ENCODE peak calls at places on chromosomes 7 and 10, in eight cellular contexts. F is amniotic stem cell; K is activated naive CD8-positive, alpha-beta T cell treated with anti-CD3 and anti-CD28 coated beads for 36 hours; J is D341Med; O is heart right ventricle; E is NCI-H460; C is CD8-positive, alpha-beta T cell; H is GM13977. G is an unnamed sample.
A peak's percentile ranks its signal among the peaks of the same experiment; 100 is the strongest.

GRCh38 chr7:25615005-25615404 is 386.7 kb upstream of the NPVF start:
- DNase-seq in O (no peak), E (no peak), K (no peak), J (no peak), F (no peak), H (no peak), C (no peak), G (no peak)

GRCh38 chr10:132946806-132947530 is 4.6 kb upstream of the CFAP46 start:
- DNase-seq in F (no peak), J (no peak), H (no peak), E (no peak), K (no peak), C (no peak), O (no peak), G (peak; percentile 7)

GRCh38 chr10:30056767-30057355 is 2.5 kb downstream of the JCAD start:
- DNase-seq in F (no peak), J (no peak), E (no peak), K (no peak), C (no peak), O (no peak), H (no peak), G (no peak)

GRCh38 chr7:158975526-158976467 is 119.4 kb downstream of the DYNC2I1 start:
- DNase-seq in H (no peak), C (no peak), J (no peak), O (no peak), F (no peak), K (peak; percentile 66), E (no peak), G (no peak)

GRCh38 chr7:22001345-22002004 is 55.8 kb upstream of the CDCA7L start:
- DNase-seq in K (no peak), E (peak; percentile 62), J (peak; percentile 57), O (peak; percentile 28), C (no peak), H (peak; percentile 72), F (peak; percentile 50), G (no peak)

GRCh38 chr10:43407148-43407575 is 1.8 kb downstream of the HNRNPF start:
- DNase-seq in K (peak; percentile 66), F (no peak), C (peak; percentile 44), E (no peak), O (peak; percentile 50), J (peak; percentile 79), H (peak; percentile 71), G (peak; percentile 30)

GRCh38 chr10:420154-421121 is 269.0 kb downstream of the DIP2C start:
- DNase-seq in E (no peak), F (no peak), O (no peak), H (no peak), K (no peak), J (no peak), C (no peak), G (no peak)

GRCh38 chr10:60461688-60462087 is 72.0 kb upstream of the ANK3 start:
- DNase-seq in K (no peak), H (no peak), E (no peak), J (no peak), O (no peak), C (no peak), F (no peak), G (no peak)

GRCh38 chr7:138607216-138608126 is 93.7 kb downstream of the SVOPL start:
- DNase-seq in H (no peak), E (no peak), J (no peak), F (no peak), C (no peak), O (no peak), K (no peak), G (no peak)

GRCh38 chr10:107232013-107232412 is 67.5 kb upstream of the SORCS1 start:
- DNase-seq in K (no peak), O (no peak), C (no peak), E (no peak), F (no peak), H (no peak), J (no peak), G (no peak)

GRCh38 chr7:16189026-16189715 is 232.2 kb downstream of the CRPPA start:
- DNase-seq in O (no peak), F (no peak), J (no peak), E (no peak), C (no peak), K (no peak), H (no peak), G (no peak)

GRCh38 chr7:28726563-28726962 is 231.6 kb downstream of the TRIL start:
- DNase-seq in F (no peak), O (no peak), K (no peak), H (no peak), J (no peak), E (no peak), C (no peak), G (no peak)

GRCh38 chr7:158246960-158247673 is 340.5 kb downstream of the PTPRN2 start:
- DNase-seq in C (no peak), H (no peak), F (no peak), K (no peak), E (no peak), J (no peak), O (no peak), G (no peak)

GRCh38 chr10:133012573-133013359 is 70.4 kb upstream of the CFAP46 start:
- DNase-seq in C (no peak), J (no peak), F (no peak), H (no peak), O (no peak), E (no peak), K (no peak), G (no peak)

GRCh38 chr10:112209534-112210200 is 26.1 kb upstream of the GPAM start:
- DNase-seq in F (no peak), J (no peak), E (no peak), O (no peak), H (no peak), K (no peak), C (no peak), G (no peak)

GRCh38 chr10:92990615-92991014 is 70.0 kb upstream of the CYP26C1 start:
- DNase-seq in O (no peak), J (no peak), E (no peak), C (no peak), F (no peak), K (peak; percentile 24), H (peak; percentile 23), G (no peak)

GRCh38 chr10:50316695-50317648 is 65.7 kb upstream of the ASAH2 start:
- DNase-seq in E (no peak), F (no peak), O (no peak), K (no peak), C (no peak), H (no peak), J (no peak), G (no peak)

GRCh38 chr10:129483427-129484010 is 16.5 kb downstream of the MGMT start:
- DNase-seq in E (no peak), F (no peak), J (no peak), H (no peak), K (no peak), C (no peak), O (no peak), G (no peak)

GRCh38 chr10:47421057-47421952 is 37.2 kb upstream of the ZNF488 start:
- DNase-seq in F (peak; percentile 65), J (no peak), O (no peak), C (no peak), H (no peak), K (no peak), E (no peak), G (no peak)

GRCh38 chr7:31882187-31882586 is 188.0 kb downstream of the PDE1C start:
- DNase-seq in E (peak; percentile 37), K (no peak), O (peak; percentile 80), J (no peak), C (no peak), F (no peak), H (no peak), G (peak; percentile 56)

GRCh38 chr7:82249979-82250378 is 193.6 kb downstream of the CACNA2D1 start:
- DNase-seq in H (no peak), O (no peak), F (no peak), J (no peak), K (no peak), E (no peak), C (no peak), G (no peak)

GRCh38 chr10:119859422-119860258 is 13.0 kb downstream of the MCMBP start:
- DNase-seq in E (peak; percentile 32), J (no peak), H (peak; percentile 39), F (peak; percentile 24), K (no peak), O (no peak), C (no peak), G (no peak)

GRCh38 chr7:93279541-93279940 is 47.4 kb downstream of the VPS50 start:
- DNase-seq in F (no peak), K (no peak), C (no peak), E (no peak), H (no peak), O (no peak), J (no peak), G (no peak)

GRCh38 chr10:35794703-35795102 is 152.6 kb upstream of the FZD8 start:
- DNase-seq in K (no peak), F (no peak), J (no peak), E (no peak), H (no peak), C (no peak), O (peak; percentile 47), G (no peak)

GRCh38 chr10:2202401-2202800 is 465.1 kb upstream of the ADARB2 start:
- DNase-seq in O (no peak), K (no peak), E (no peak), J (no peak), C (no peak), F (no peak), H (no peak), G (no peak)